ENCODE peak calls at places on chromosomes 16 and 17, in ten cellular contexts. O is stomach; D is suprapubic skin; W is OCI-LY7; F is upper lobe of left lung; V is body of pancreas; B is Karpas-422; L is H9; A is Peyer's patch; R is CD8-positive, alpha-beta T cell. K is an unnamed sample.

GRCh38 chr17:42618442-42619150 is 9.1 kb downstream of the TUBG1 start:
- DNase-seq in O (peak; percentile 86), D (no peak), W (peak; percentile 50), F (no peak), V (peak; percentile 92), B (peak; percentile 66), L (peak; percentile 91), A (peak; percentile 73), R (no peak), K (no peak)

GRCh38 chr17:74072340-74072739 is 131.1 kb upstream of the RPL38 start:
- DNase-seq in O (no peak), D (no peak), W (no peak), F (no peak), V (no peak), B (no peak), L (no peak), A (no peak), R (no peak), K (no peak)

GRCh38 chr17:34503804-34504203 is 75.6 kb upstream of the TMEM132E start:
- DNase-seq in O (no peak), D (no peak), W (no peak), F (no peak), V (peak; percentile 16), B (no peak), L (no peak), A (peak; percentile 49), R (no peak), K (no peak)

GRCh38 chr16:14473488-14473887 is 156.6 kb downstream of the PARN start:
- DNase-seq in O (no peak), D (no peak), W (no peak), F (no peak), V (no peak), B (peak; percentile 66), L (no peak), A (no peak), R (no peak), K (no peak)

GRCh38 chr17:13537871-13538643 is 63.7 kb downstream of the HS3ST3A1 start:
- DNase-seq in O (no peak), D (no peak), W (no peak), F (no peak), V (no peak), B (no peak), L (no peak), A (no peak), R (no peak), K (no peak)

GRCh38 chr16:59210955-59211541 is 476.9 kb upstream of the GOT2 start:
- DNase-seq in O (no peak), D (no peak), W (no peak), F (no peak), V (peak; percentile 15), B (no peak), L (peak; percentile 68), A (no peak), R (no peak), K (no peak)

GRCh38 chr16:15770512-15770911 is 86.3 kb downstream of the MYH11 start:
- DNase-seq in O (no peak), D (no peak), W (no peak), F (no peak), V (no peak), B (no peak), L (no peak), A (no peak), R (no peak), K (no peak)

GRCh38 chr17:79987187-79987889 is 48.3 kb downstream of the TBC1D16 start:
- DNase-seq in O (no peak), D (no peak), W (no peak), F (no peak), V (no peak), B (no peak), L (no peak), A (no peak), R (no peak), K (no peak)

GRCh38 chr16:3375680-3376079 is 20.0 kb downstream of the OR2C1 start:
- DNase-seq in O (no peak), D (no peak), W (no peak), F (no peak), V (no peak), B (no peak), L (no peak), A (no peak), R (no peak), K (no peak)
- H3K9me3 ChIP-seq in O (no peaks in the 10 kb centered on the region), D (peaks cover 46% of the 10 kb centered on the region), W (no peaks in the 10 kb centered on the region), F (peaks cover 58% of the 10 kb centered on the region), V (no peaks in the 10 kb centered on the region), B (no peaks in the 10 kb centered on the region), L (peaks cover 17% of the 10 kb centered on the region), A (peaks cover 33% of the 10 kb centered on the region), R (peaks cover 13% of the 10 kb centered on the region), K (peaks cover 7% of the 10 kb centered on the region)

GRCh38 chr16:75151798-75152197 is 3.5 kb downstream of the ZFP1 start:
- DNase-seq in O (no peak), D (no peak), W (no peak), F (no peak), V (no peak), B (peak; percentile 34), L (no peak), A (no peak), R (no peak), K (no peak)
- H3K9me3 ChIP-seq in O (peaks cover 23% of the 10 kb centered on the region), D (peaks cover 12% of the 10 kb centered on the region), W (peaks cover 37% of the 10 kb centered on the region), F (peaks cover 5% of the 10 kb centered on the region), V (no peaks in the 10 kb centered on the region), B (peaks cover 17% of the 10 kb centered on the region), L (no peaks in the 10 kb centered on the region), A (peaks cover 13% of the 10 kb centered on the region), R (no peaks in the 10 kb centered on the region), K (peaks cover 3% of the 10 kb centered on the region)

GRCh38 chr17:82946081-82946480 is 106.3 kb upstream of the ZNF750 start:
- DNase-seq in O (no peak), D (no peak), W (no peak), F (no peak), V (no peak), B (no peak), L (no peak), A (no peak), R (no peak), K (no peak)
- H3K9me3 ChIP-seq in O (peaks cover 49% of the 10 kb centered on the region), D (peaks cover 15% of the 10 kb centered on the region), W (peaks cover 30% of the 10 kb centered on the region), F (peaks cover 16% of the 10 kb centered on the region), V (no peaks in the 10 kb centered on the region), B (peaks cover 51% of the 10 kb centered on the region), L (peaks cover 83% of the 10 kb centered on the region), A (peaks cover 22% of the 10 kb centered on the region), R (peaks cover 13% of the 10 kb centered on the region), K (peaks cover 11% of the 10 kb centered on the region)

DNA sequence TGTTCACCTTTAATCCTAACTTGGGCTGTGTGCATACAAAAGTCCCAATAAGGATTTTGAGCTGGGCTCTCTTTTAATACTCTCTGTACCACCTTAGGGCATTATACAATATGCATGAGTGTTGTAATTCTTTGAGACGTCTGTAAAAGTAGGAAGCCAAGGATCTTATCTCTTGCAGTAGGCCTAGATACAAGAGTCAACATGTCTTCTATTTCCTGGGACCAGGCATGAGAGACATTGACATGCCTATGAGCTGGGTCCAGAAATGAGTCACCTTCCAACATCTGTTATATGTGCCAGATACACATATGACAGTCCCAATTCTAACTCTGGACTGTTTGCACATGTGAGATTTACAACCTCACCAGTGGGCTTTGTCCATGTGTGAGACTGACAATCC is 1911.2 kb downstream of the TP53TG3F start:
- DNase-seq in O (no peak), D (no peak), W (no peak), F (no peak), V (no peak), B (no peak), L (no peak), A (no peak), R (no peak), K (no peak)
- H3K9me3 ChIP-seq in O (peaks cover 13% of the 10 kb centered on the region), D (no peaks in the 10 kb centered on the region), W (peaks cover 7% of the 10 kb centered on the region), F (no peaks in the 10 kb centered on the region), V (no peaks in the 10 kb centered on the region), B (peaks cover 47% of the 10 kb centered on the region), L (peaks cover 86% of the 10 kb centered on the region), A (no peaks in the 10 kb centered on the region), R (peaks cover 12% of the 10 kb centered on the region), K (peaks cover under 1% of the 10 kb centered on the region)

GRCh38 chr16:35411156-35411555 is 1951.7 kb downstream of the TP53TG3F start:
- DNase-seq in O (no peak), D (no peak), W (no peak), F (no peak), V (no peak), B (no peak), L (no peak), A (no peak), R (no peak), K (no peak)
- H3K9me3 ChIP-seq in O (peaks cover 32% of the 10 kb centered on the region), D (no peaks in the 10 kb centered on the region), W (no peaks in the 10 kb centered on the region), F (no peaks in the 10 kb centered on the region), V (no peaks in the 10 kb centered on the region), B (peaks cover 27% of the 10 kb centered on the region), L (peaks cover 68% of the 10 kb centered on the region), A (peaks cover 9% of the 10 kb centered on the region), R (no peaks in the 10 kb centered on the region), K (no peaks in the 10 kb centered on the region)

GRCh38 chr17:70276931-70277330 is 107.6 kb downstream of the KCNJ2 start:
- DNase-seq in O (no peak), D (no peak), W (no peak), F (no peak), V (no peak), B (no peak), L (no peak), A (no peak), R (no peak), K (no peak)
- H3K9me3 ChIP-seq in O (no peaks in the 10 kb centered on the region), D (no peaks in the 10 kb centered on the region), W (no peaks in the 10 kb centered on the region), F (no peaks in the 10 kb centered on the region), V (no peaks in the 10 kb centered on the region), B (no peaks in the 10 kb centered on the region), L (no peaks in the 10 kb centered on the region), A (no peaks in the 10 kb centered on the region), R (no peaks in the 10 kb centered on the region), K (no peaks in the 10 kb centered on the region)

GRCh38 chr16:63744077-63744874 is 1377.6 kb downstream of the CDH11 start:
- DNase-seq in O (no peak), D (no peak), W (no peak), F (peak; percentile 31), V (no peak), B (no peak), L (no peak), A (no peak), R (no peak), K (no peak)
- H3K9me3 ChIP-seq in O (no peaks in the 10 kb centered on the region), D (no peaks in the 10 kb centered on the region), W (no peaks in the 10 kb centered on the region), F (no peaks in the 10 kb centered on the region), V (no peaks in the 10 kb centered on the region), B (no peaks in the 10 kb centered on the region), L (no peaks in the 10 kb centered on the region), A (no peaks in the 10 kb centered on the region), R (no peaks in the 10 kb centered on the region), K (no peaks in the 10 kb centered on the region)

GRCh38 chr17:22510504-22510903 is 818.2 kb downstream of the KCNJ18 start:
- DNase-seq in O (no peak), D (no peak), W (no peak), F (no peak), V (no peak), B (no peak), L (no peak), A (no peak), R (no peak), K (no peak)
- H3K9me3 ChIP-seq in O (peaks cover 68% of the 10 kb centered on the region), D (no peaks in the 10 kb centered on the region), W (no peaks in the 10 kb centered on the region), F (no peaks in the 10 kb centered on the region), V (no peaks in the 10 kb centered on the region), B (no peaks in the 10 kb centered on the region), L (peaks cover 84% of the 10 kb centered on the region), A (peaks cover 18% of the 10 kb centered on the region), R (no peaks in the 10 kb centered on the region), K (no peaks in the 10 kb centered on the region)

DNA sequence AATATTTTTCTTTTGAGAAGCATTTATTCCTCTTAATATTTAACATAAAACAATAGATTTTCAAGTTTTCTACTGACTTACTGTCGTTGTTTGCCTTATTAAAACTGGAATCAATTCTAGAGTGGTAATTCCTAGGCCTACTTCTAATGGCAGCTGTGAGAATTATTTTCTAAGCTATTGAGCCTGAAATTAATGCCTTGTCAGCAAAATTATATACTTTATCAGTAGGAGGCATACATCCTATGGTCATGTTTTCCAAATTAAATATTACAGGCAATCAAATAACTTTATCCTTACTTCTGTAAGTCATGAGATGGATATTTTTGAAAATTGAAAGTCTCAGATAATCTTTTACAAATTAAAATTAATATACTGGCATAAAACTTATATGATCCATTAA is 239.1 kb upstream of the CNTNAP4 start:
- DNase-seq in O (no peak), D (no peak), W (no peak), F (no peak), V (no peak), B (no peak), L (no peak), A (no peak), R (no peak), K (no peak)
- H3K9me3 ChIP-seq in O (peaks cover 19% of the 10 kb centered on the region), D (no peaks in the 10 kb centered on the region), W (peaks cover 20% of the 10 kb centered on the region), F (no peaks in the 10 kb centered on the region), V (no peaks in the 10 kb centered on the region), B (peaks cover 14% of the 10 kb centered on the region), L (peaks cover 28% of the 10 kb centered on the region), A (no peaks in the 10 kb centered on the region), R (no peaks in the 10 kb centered on the region), K (no peaks in the 10 kb centered on the region)

K was measured in T-helper 17 cell.